ENCODE peak calls at places on chromosomes 2 and 18, in eight cellular contexts. B is naive thymus-derived CD4-positive, alpha-beta T cell; J is activated effector memory CD4-positive, alpha-beta T cell treated with anti-CD3 and anti-CD28 coated beads, Interleukin-2, amount 50 U/mL, for 16 hours; S is left ventricle myocardium superior; U is sigmoid colon; X is GDM1; C is HEK293T; P is neural crest cell. A is an unnamed sample.

GRCh38 chr2:84257871-84258270 is 201.2 kb downstream of the SUCLG1 start:
- DNase-seq in B (no peak), J (no peak), C (no peak), X (no peak), S (no peak), U (no peak), P (no peak), A (no peak)

GRCh38 chr2:239551206-239551605 is 150.4 kb upstream of the HDAC4 start:
- DNase-seq in P (no peak), J (peak), U (peak), X (no peak), B (no peak), S (no peak), C (no peak), A (no peak)

GRCh38 chr2:97779141-97779540 is 65.8 kb downstream of the ZAP70 start:
- DNase-seq in X (no peak), C (no peak), S (no peak), P (no peak), J (no peak), B (no peak), U (no peak), A (no peak)

GRCh38 chr2:138658187-138658894 is 121.8 kb downstream of the NXPH2 start:
- DNase-seq in X (no peak), U (no peak), P (no peak), B (no peak), C (no peak), S (no peak), J (no peak), A (no peak)

GRCh38 chr2:224922142-224922727 is 120.0 kb downstream of the DOCK10 start:
- DNase-seq in U (no peak), P (no peak), B (no peak), X (peak), S (no peak), J (no peak), C (no peak), A (no peak)

GRCh38 chr2:25078171-25079049 is 36.5 kb downstream of the EFR3B start:
- DNase-seq in U (peak), C (peak), J (peak), B (no peak), S (no peak), P (no peak), X (no peak), A (peak)

GRCh38 chr2:905091-905832 is 45.4 kb upstream of the SNTG2 start:
- DNase-seq in U (no peak), X (no peak), S (no peak), B (no peak), P (no peak), J (no peak), C (no peak), A (no peak)

GRCh38 chr18:3689091-3689490 is 239.1 kb downstream of the TGIF1 start:
- DNase-seq in C (no peak), P (no peak), S (no peak), X (no peak), J (no peak), U (no peak), B (no peak), A (no peak)

GRCh38 chr2:42872736-42873135 is 80.4 kb upstream of the HAAO start:
- DNase-seq in S (no peak), B (no peak), C (no peak), J (no peak), U (no peak), P (no peak), X (no peak), A (no peak)

GRCh38 chr2:74850816-74851566 is 17.1 kb downstream of the HK2 start:
- DNase-seq in S (no peak), X (no peak), B (no peak), C (no peak), U (no peak), P (no peak), J (no peak), A (no peak)

GRCh38 chr2:64844087-64844486 is 145.1 kb upstream of the SLC1A4 start:
- DNase-seq in B (no peak), U (no peak), P (no peak), S (no peak), C (no peak), X (no peak), J (no peak), A (no peak)

GRCh38 chr2:39550701-39551285 is 113.7 kb upstream of the MAP4K3 start:
- DNase-seq in J (no peak), P (no peak), X (no peak), U (no peak), S (no peak), C (no peak), B (no peak), A (no peak)

GRCh38 chr18:54215069-54215468 is 9.4 kb downstream of the MBD2 start:
- DNase-seq in X (no peak), J (no peak), C (no peak), B (no peak), S (no peak), P (no peak), U (no peak), A (no peak)

GRCh38 chr2:234388591-234388990 is 108.3 kb downstream of the ARL4C start:
- DNase-seq in U (no peak), X (no peak), C (no peak), P (no peak), S (no peak), J (no peak), B (no peak), A (no peak)

GRCh38 chr2:7703523-7704144 is 786.4 kb downstream of the RNF144A start:
- DNase-seq in X (no peak), P (no peak), B (no peak), U (no peak), C (no peak), S (no peak), J (no peak), A (no peak)

GRCh38 chr2:38626326-38627031 is 23.8 kb upstream of the HNRNPLL start:
- DNase-seq in X (no peak), S (no peak), J (peak), U (no peak), B (peak), P (no peak), C (no peak), A (no peak)

GRCh38 chr2:226999676-227000075 is 163.8 kb downstream of the RHBDD1 start:
- DNase-seq in B (no peak), X (no peak), U (no peak), P (no peak), S (no peak), J (no peak), C (no peak), A (no peak)

GRCh38 chr2:221774136-221774535 is 202.0 kb upstream of the EPHA4 start:
- DNase-seq in U (no peak), S (no peak), P (no peak), C (no peak), X (no peak), B (no peak), J (no peak), A (no peak)

GRCh38 chr18:75551071-75551470 is 123.6 kb upstream of the SMIM21 start:
- DNase-seq in S (no peak), B (no peak), J (no peak), X (peak), P (no peak), U (no peak), C (no peak), A (peak)

GRCh38 chr2:32357545-32358482 is 991 bp downstream of the BIRC6 start:
- DNase-seq in X (no peak), P (peak), J (peak), C (peak), S (peak), U (peak), B (peak), A (peak)

GRCh38 chr2:33729353-33729752 is 130.3 kb upstream of the FAM98A start:
- DNase-seq in X (no peak), C (no peak), U (no peak), P (no peak), S (no peak), B (no peak), J (no peak), A (no peak)

GRCh38 chr2:191839918-191840804 is 6.7 kb downstream of the CAVIN2 start:
- DNase-seq in J (no peak), U (no peak), X (no peak), B (no peak), P (no peak), S (no peak), C (no peak), A (no peak)

GRCh38 chr2:78418041-78418440 is 607.5 kb upstream of the REG3G start:
- DNase-seq in C (peak), B (no peak), P (no peak), X (no peak), U (no peak), S (no peak), J (no peak), A (no peak)

GRCh38 chr2:46435796-46436360 is 43.5 kb upstream of the TMEM247 start:
- DNase-seq in U (no peak), P (no peak), X (no peak), S (no peak), B (no peak), C (no peak), J (no peak), A (no peak)

GRCh38 chr2:239165206-239165831 is 235.5 kb downstream of the HDAC4 start:
- DNase-seq in B (no peak), P (no peak), J (peak), S (peak), U (peak), C (no peak), X (no peak), A (no peak)

GRCh38 chr18:42112657-42113420 is 157.8 kb downstream of the PIK3C3 start:
- DNase-seq in C (no peak), J (no peak), U (no peak), S (no peak), X (no peak), B (no peak), P (no peak), A (no peak)

GRCh38 chr18:24080861-24081260 is 58.0 kb upstream of the CABYR start:
- DNase-seq in U (no peak), B (peak), P (no peak), J (no peak), S (no peak), X (no peak), C (no peak), A (no peak)

GRCh38 chr2:28593356-28593755 is 97.5 kb downstream of the PLB1 start:
- DNase-seq in X (no peak), U (no peak), S (no peak), J (peak), P (no peak), C (no peak), B (no peak), A (no peak)

GRCh38 chr2:165871025-165871424 is 77.0 kb upstream of the GALNT3 start:
- DNase-seq in U (no peak), J (no peak), X (no peak), P (no peak), C (no peak), B (no peak), S (no peak), A (no peak)

GRCh38 chr2:152525277-152525838 is 190.4 kb downstream of the FMNL2 start:
- DNase-seq in S (peak), U (no peak), J (no peak), X (no peak), C (no peak), B (no peak), P (no peak), A (peak)

GRCh38 chr2:239310401-239311061 is 90.3 kb downstream of the HDAC4 start:
- DNase-seq in X (no peak), J (peak), B (no peak), U (peak), P (no peak), S (peak), C (no peak), A (peak)

GRCh38 chr18:69968073-69968472 is 20.4 kb upstream of the CD226 start:
- DNase-seq in U (no peak), X (no peak), J (peak), C (no peak), S (no peak), B (peak), P (no peak), A (no peak)

GRCh38 chr18:12029786-12030571 is 48.7 kb downstream of the IMPA2 start:
- DNase-seq in S (no peak), U (peak), C (no peak), B (no peak), P (no peak), J (no peak), X (no peak), A (no peak)

GRCh38 chr18:60549338-60549960 is 176.9 kb upstream of the MC4R start:
- DNase-seq in U (no peak), B (no peak), J (no peak), S (no peak), X (no peak), C (peak), P (peak), A (peak)

GRCh38 chr2:224395646-224396390 is 6.1 kb downstream of the FAM124B start:
- DNase-seq in U (no peak), B (no peak), C (no peak), P (no peak), J (no peak), X (no peak), S (no peak), A (no peak)

GRCh38 chr2:112065966-112066365 is 10.9 kb downstream of the TMEM87B start:
- DNase-seq in U (no peak), B (no peak), C (no peak), S (no peak), X (no peak), P (no peak), J (no peak), A (no peak)